ENCODE peak calls at places on chromosomes 1 and 21, in eight cellular contexts. Z, B, W, L, U, H, K and A are unnamed samples.

GRCh38 chr1:202835548-202836072 is 24.9 kb downstream of the PCAT6 start:
- DNase-seq in Z (no peak), K (no peak), H (no peak), L (no peak), U (no peak), B (no peak), W (no peak), A (no peak)

GRCh38 chr21:41369915-41370839 is 8.3 kb downstream of the MX2 start:
- DNase-seq in Z (no peak), H (no peak), W (no peak), K (no peak), L (no peak), B (no peak), U (peak; percentile 7), A (no peak)

GRCh38 chr1:201050515-201051277 is 27.2 kb upstream of the KIF21B start:
- DNase-seq in W (no peak), Z (no peak), L (no peak), U (no peak), K (no peak), B (no peak), H (no peak), A (no peak)

GRCh38 chr1:46622341-46622740 is 5.7 kb upstream of the MOB3C start:
- DNase-seq in L (no peak), K (no peak), W (no peak), Z (no peak), H (no peak), U (peak; percentile 55), B (no peak), A (no peak)

GRCh38 chr1:212674872-212675271 is 24.8 kb downstream of the BATF3 start:
- DNase-seq in U (no peak), H (no peak), K (no peak), B (no peak), L (no peak), W (no peak), Z (no peak), A (no peak)

GRCh38 chr1:74790453-74790852 is 57.5 kb downstream of the TYW3 start:
- DNase-seq in H (no peak), U (no peak), B (no peak), Z (no peak), W (no peak), K (no peak), L (no peak), A (no peak)

GRCh38 chr1:10631121-10631810 is 156.5 kb downstream of the PEX14 start:
- DNase-seq in B (peak; percentile 46), W (no peak), K (no peak), L (no peak), U (no peak), Z (no peak), H (no peak), A (no peak)

GRCh38 chr1:162192323-162192678 is 122.8 kb downstream of the NOS1AP start:
- DNase-seq in W (no peak), K (no peak), L (no peak), U (no peak), Z (no peak), B (no peak), H (no peak), A (no peak)

GRCh38 chr1:26276432-26276838 is 3.5 kb upstream of the SH3BGRL3 start:
- DNase-seq in K (no peak), B (no peak), Z (no peak), H (no peak), L (no peak), U (no peak), W (no peak), A (no peak)

GRCh38 chr1:176448340-176448739 is 14.6 kb upstream of the PAPPA2 start:
- DNase-seq in Z (no peak), U (no peak), W (no peak), L (no peak), H (no peak), K (no peak), B (no peak), A (no peak)

GRCh38 chr1:21289700-21290545 is at the start of gene ECE1:
- DNase-seq in W (no peak), K (peak; percentile 54), L (peak; percentile 76), U (peak; percentile 67), Z (no peak), B (peak; percentile 76), H (peak; percentile 52), A (peak; percentile 47)

GRCh38 chr1:240515505-240515904 is 96.5 kb downstream of the GREM2 start:
- DNase-seq in Z (no peak), W (no peak), H (no peak), B (no peak), K (no peak), U (no peak), L (no peak), A (no peak)

GRCh38 chr1:53303651-53304515 is 24.0 kb downstream of the LRP8 start:
- DNase-seq in Z (no peak), W (no peak), L (no peak), B (no peak), H (no peak), K (no peak), U (no peak), A (no peak)

GRCh38 chr1:53305650-53306049 is 22.2 kb downstream of the LRP8 start:
- DNase-seq in K (no peak), Z (no peak), B (peak; percentile 86), H (no peak), U (no peak), W (no peak), L (no peak), A (no peak)

GRCh38 chr1:53303175-53303574 is 24.7 kb downstream of the LRP8 start:
- DNase-seq in Z (no peak), L (no peak), K (no peak), H (no peak), W (no peak), U (no peak), B (no peak), A (no peak)

GRCh38 chr1:53306168-53306567 is 21.7 kb downstream of the LRP8 start:
- DNase-seq in Z (no peak), W (no peak), K (no peak), L (no peak), U (no peak), B (no peak), H (no peak), A (no peak)

GRCh38 chr1:53304527-53304926 is 23.3 kb downstream of the LRP8 start:
- DNase-seq in Z (no peak), U (no peak), L (no peak), K (no peak), B (no peak), W (no peak), H (no peak), A (no peak)
- TF ChIP-seq CTCF in Z (no peak), U (no peak), L (no peak), K (no peak), B (no peak), W (no peak), H (no peak), A (no peak)

GRCh38 chr1:230303069-230303468 is 123.1 kb downstream of the PGBD5 start:
- DNase-seq in U (no peak), L (no peak), H (no peak), W (no peak), B (no peak), Z (no peak), K (no peak), A (no peak)
- TF ChIP-seq CTCF in U (no peak), L (no peak), H (no peak), W (peak; percentile 18), B (no peak), Z (peak; percentile 17), K (no peak), A (no peak)

DNA sequence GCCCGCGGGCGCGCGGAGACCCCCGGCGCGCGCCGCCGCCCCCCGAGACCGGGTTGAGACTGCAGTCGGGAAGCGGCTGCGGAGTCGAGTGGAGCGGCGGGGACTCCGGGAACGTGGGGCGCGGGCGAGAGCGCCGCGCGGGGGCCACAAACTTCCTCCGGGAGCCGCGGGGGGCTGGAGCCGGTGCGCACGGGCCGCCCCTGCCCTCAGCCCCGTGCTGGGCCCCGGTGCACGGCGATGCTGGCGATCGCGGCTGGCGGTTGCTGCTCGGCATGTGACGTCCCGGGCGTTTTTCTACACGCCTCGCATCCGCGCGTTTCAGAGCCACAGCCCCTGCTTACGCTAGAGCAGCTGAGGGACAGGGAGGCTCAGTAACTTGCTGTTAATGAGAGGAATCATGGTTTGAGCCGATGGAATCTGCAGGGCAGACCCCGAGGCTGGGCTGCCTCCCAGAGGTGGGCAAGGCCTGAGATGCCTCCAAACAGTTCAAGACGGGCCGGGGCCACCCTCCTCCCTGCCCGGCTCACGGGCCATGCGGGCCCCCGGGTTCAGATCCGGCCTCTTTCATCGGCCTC is 520 bp downstream of the TMEM201 start:
- DNase-seq in Z (no peak), L (peak; percentile 48), K (peak; percentile 28), W (no peak), B (peak; percentile 44), H (no peak), U (peak; percentile 56), A (no peak)
- TF ChIP-seq CTCF in Z (no peak), L (no peak), K (no peak), W (no peak), B (no peak), H (no peak), U (no peak), A (no peak)

GRCh38 chr1:39387452-39387851 is 104.0 kb upstream of the BMP8A start:
- DNase-seq in L (no peak), B (no peak), U (peak; percentile 37), H (no peak), Z (no peak), W (no peak), K (no peak), A (no peak)
- TF ChIP-seq CTCF in L (no peak), B (no peak), U (peak; percentile 38), H (no peak), Z (peak; percentile 13), W (peak; percentile 20), K (no peak), A (no peak)

DNA sequence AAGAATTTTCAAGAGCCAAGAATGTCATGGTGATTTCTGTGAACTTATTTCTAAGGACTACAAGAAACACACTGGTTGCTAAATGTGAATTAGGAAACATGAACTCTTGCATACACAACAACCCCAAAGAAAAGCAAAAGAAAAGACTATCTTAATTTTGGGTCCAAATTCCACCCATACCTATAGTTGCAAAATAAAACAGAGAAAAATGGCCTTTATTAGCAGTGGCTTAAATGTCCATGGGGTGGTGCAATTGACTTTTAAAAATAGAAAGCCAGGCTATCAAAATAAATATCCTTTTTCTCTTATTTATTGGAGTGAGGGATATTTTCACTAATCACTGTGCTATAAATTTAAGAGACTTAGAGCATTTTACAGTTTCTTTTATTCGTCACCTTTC is 80.9 kb upstream of the DPYD start:
- DNase-seq in U (no peak), B (no peak), K (no peak), W (no peak), H (no peak), Z (no peak), L (no peak), A (no peak)
- TF ChIP-seq CTCF in U (no peak), B (no peak), K (no peak), W (peak; percentile 36), H (no peak), Z (peak; percentile 59), L (no peak), A (no peak)

DNA sequence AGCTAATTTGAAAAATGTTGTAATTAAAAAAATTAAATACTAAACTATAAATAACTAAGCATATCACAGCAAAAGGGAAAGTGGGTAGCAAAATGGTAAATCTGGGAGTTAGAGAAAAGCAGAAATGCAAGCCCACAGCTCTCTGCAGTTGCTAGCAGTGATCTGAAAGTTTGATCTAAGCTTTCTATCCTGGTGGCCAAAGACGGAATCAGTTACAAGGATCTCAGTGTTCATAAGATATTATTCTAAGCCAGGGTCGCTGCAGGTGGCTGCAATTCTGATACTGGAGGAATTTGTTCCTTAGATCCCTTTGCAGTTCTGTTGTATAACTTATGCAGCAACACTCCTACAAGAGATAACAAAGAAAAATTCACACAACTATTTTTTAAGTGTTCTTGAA is 363.7 kb downstream of the SETD4 start:
- DNase-seq in L (no peak), W (no peak), H (no peak), Z (no peak), K (no peak), B (no peak), U (no peak), A (no peak)
- TF ChIP-seq CTCF in L (no peak), W (no peak), H (no peak), Z (no peak), K (no peak), B (no peak), U (no peak), A (no peak)